ENCODE peak calls at places on chromosome 2, in seven cellular contexts. B is NCI-H1092; J is ecto neural progenitor cell; N is NCI-H446; T is HuH-7; V is Daoy; I is stimulated activated CD4-positive, alpha-beta T cell treated with anti-CD3 and anti-CD28 coated beads, Interleukin-1b, Interleukin-23, amount 100 ng/mL, for 4 hours. K is an unnamed sample.

GRCh38 chr2:219639356-219639755 is 11.9 kb downstream of the SLC4A3 start:
- DNase-seq in B (no peak), J (no peak), N (no peak), T (no peak), V (no peak), I (no peak), K (no peak)

GRCh38 chr2:55511508-55512124 is 7.9 kb upstream of the CFAP36 start:
- DNase-seq in B (peak; percentile 3), J (no peak), N (peak; percentile 68), T (peak; percentile 59), V (peak; percentile 35), I (no peak), K (peak; percentile 26)

GRCh38 chr2:33719067-33719466 is 120.0 kb upstream of the FAM98A start:
- DNase-seq in B (no peak), J (no peak), N (no peak), T (no peak), V (no peak), I (no peak), K (no peak)

GRCh38 chr2:214628091-214628490 is 181.4 kb downstream of the BARD1 start:
- DNase-seq in B (no peak), J (no peak), N (no peak), T (no peak), V (no peak), I (no peak), K (peak; percentile 44)

GRCh38 chr2:54589340-54590215 is 133.5 kb downstream of the SPTBN1 start:
- DNase-seq in B (no peak), J (no peak), N (no peak), T (peak; percentile 69), V (peak; percentile 43), I (no peak), K (no peak)

GRCh38 chr2:10839813-10840212 is 27.2 kb upstream of the PDIA6 start:
- DNase-seq in B (no peak), J (peak; percentile 65), N (no peak), T (peak; percentile 24), V (no peak), I (no peak), K (no peak)

GRCh38 chr2:60213865-60214657 is 339.4 kb downstream of the BCL11A start:
- DNase-seq in B (no peak), J (no peak), N (peak; percentile 61), T (peak; percentile 61), V (peak; percentile 62), I (no peak), K (peak; percentile 48)

GRCh38 chr2:209473930-209474419 is 50.1 kb downstream of the MAP2 start:
- DNase-seq in B (no peak), J (no peak), N (peak; percentile 63), T (peak; percentile 8), V (peak; percentile 72), I (no peak), K (no peak)

GRCh38 chr2:139721454-139721995 is 941.3 kb upstream of the NXPH2 start:
- DNase-seq in B (no peak), J (no peak), N (no peak), T (no peak), V (no peak), I (no peak), K (no peak)

K was measured in NCI-H524 treated with DMSO at 0.1 percent for 48 hours.